ENCODE peak calls at places on chromosome 9, in four cellular contexts. Y, M, V and H are unnamed samples. For H3K27me3, the result is how much of the 10 kb centered on the place peaks cover.

GRCh38 chr9:100440071-100440470 is 13.1 kb downstream of the MSANTD3 start:
- DNase-seq in Y (no peak), M (no peak), V (peak), H (no peak)

GRCh38 chr9:113350338-113350672 is 964 bp downstream of the BSPRY start:
- DNase-seq in Y (peak), M (no peak), V (no peak), H (no peak)

GRCh38 chr9:15243086-15243485 is 63.9 kb downstream of the TTC39B start:
- DNase-seq in Y (no peak), M (no peak), V (peak), H (no peak)

GRCh38 chr9:88642333-88642732 is 107.4 kb downstream of the NXNL2 start:
- DNase-seq in Y (no peak), M (no peak), V (no peak), H (no peak)

GRCh38 chr9:107540167-107540566 is 50.6 kb upstream of the KLF4 start:
- DNase-seq in Y (no peak), M (no peak), V (peak), H (no peak)

GRCh38 chr9:72557549-72557948 is 36.1 kb downstream of the TMC1 start:
- DNase-seq in Y (peak), M (no peak), V (peak), H (no peak)

GRCh38 chr9:87065981-87066380 is 118.7 kb upstream of the GAS1 start:
- DNase-seq in Y (no peak), M (no peak), V (peak), H (no peak)

GRCh38 chr9:137666950-137667670 is 48.3 kb downstream of the EHMT1 start:
- DNase-seq in Y (peak), M (no peak), V (no peak), H (no peak)

GRCh38 chr9:134381671-134382505 is 55.6 kb downstream of the RXRA start:
- DNase-seq in Y (peak), M (peak), V (no peak), H (no peak)

GRCh38 chr9:34310205-34310604 is 18.9 kb downstream of the KIF24 start:
- DNase-seq in Y (no peak), M (no peak), V (no peak), H (no peak)

GRCh38 chr9:104843644-104844226 is 79.8 kb downstream of the NIPSNAP3B start:
- DNase-seq in Y (no peak), M (no peak), V (no peak), H (no peak)

GRCh38 chr9:100020121-100020780 is 78.5 kb downstream of the ERP44 start:
- DNase-seq in Y (no peak), M (no peak), V (peak), H (no peak)

GRCh38 chr9:33748633-33749304 is 46.6 kb upstream of the PRSS3 start:
- DNase-seq in Y (no peak), M (peak), V (no peak), H (peak)

GRCh38 chr9:93268551-93269314 is 84.8 kb downstream of the WNK2 start:
- DNase-seq in Y (peak), M (peak), V (no peak), H (peak)

GRCh38 chr9:100101608-100102007 is 2.6 kb downstream of the INVS start:
- DNase-seq in Y (no peak), M (no peak), V (no peak), H (no peak)

GRCh38 chr9:27572918-27573698 is at the start of gene C9orf72:
- DNase-seq in Y (peak), M (no peak), V (peak), H (peak)

GRCh38 chr9:131618071-131618479 is 72.8 kb downstream of the PRRT1B start:
- DNase-seq in Y (no peak), M (no peak), V (no peak), H (no peak)

GRCh38 chr9:5493597-5494511 is 16.5 kb upstream of the PDCD1LG2 start:
- DNase-seq in Y (peak), M (no peak), V (peak), H (no peak)

GRCh38 chr9:109549386-109549785 is 51.3 kb upstream of the PTPN3 start:
- DNase-seq in Y (no peak), M (no peak), V (peak), H (no peak)

GRCh38 chr9:84397822-84398221 is 57.3 kb upstream of the SLC28A3 start:
- DNase-seq in Y (no peak), M (no peak), V (peak), H (no peak)

GRCh38 chr9:124480621-124480981 is 26.6 kb downstream of the NR5A1 start:
- DNase-seq in Y (no peak), M (no peak), V (peak), H (peak)

GRCh38 chr9:120866651-120867050 is 10.3 kb downstream of the PHF19 start:
- DNase-seq in Y (no peak), M (no peak), V (no peak), H (no peak)

GRCh38 chr9:120869360-120869687 is 7.7 kb downstream of the PHF19 start:
- DNase-seq in Y (no peak), M (no peak), V (no peak), H (no peak)

GRCh38 chr9:120868339-120868675 is 8.7 kb downstream of the PHF19 start:
- DNase-seq in Y (no peak), M (no peak), V (peak), H (no peak)

GRCh38 chr9:120868676-120869359 is 8.2 kb downstream of the PHF19 start:
- DNase-seq in Y (peak), M (peak), V (peak), H (no peak)

DNA sequence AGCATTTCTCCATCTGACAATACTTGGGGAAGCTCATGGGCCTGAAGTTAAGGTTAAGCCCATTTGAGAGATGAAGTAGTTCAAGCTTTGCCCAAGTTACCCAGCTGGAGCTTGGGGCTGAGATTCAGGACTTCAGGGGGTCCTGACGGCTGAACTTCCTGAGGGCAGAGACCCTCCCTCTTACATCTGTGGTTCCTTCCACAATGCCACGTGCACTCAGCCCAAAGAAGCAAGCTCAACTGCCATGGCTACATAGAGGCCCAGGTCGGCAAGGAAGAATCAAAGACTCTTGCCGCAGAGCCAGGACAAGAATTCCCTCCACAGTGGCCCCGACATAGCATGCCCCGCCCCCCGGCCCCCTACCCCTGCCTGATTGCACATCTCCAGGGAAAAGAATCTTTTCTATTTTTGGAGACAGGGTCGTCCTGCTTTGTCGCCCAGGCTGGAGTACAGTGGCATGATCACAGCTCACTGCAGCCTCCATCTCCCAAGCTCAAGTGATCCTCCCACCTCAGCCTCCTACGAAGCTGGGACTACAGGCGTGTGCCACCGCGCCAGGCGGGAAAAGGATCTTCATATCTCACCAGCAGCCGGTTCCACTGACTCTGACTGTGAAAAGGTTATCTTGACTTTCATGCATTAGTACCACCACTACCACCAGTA is 9.2 kb downstream of the PHF19 start:
- DNase-seq in Y (no peak), M (no peak), V (no peak), H (no peak)
- H3K4me3 ChIP-seq in Y (no peak), M (peak), V (peak), H (no peak)

DNA sequence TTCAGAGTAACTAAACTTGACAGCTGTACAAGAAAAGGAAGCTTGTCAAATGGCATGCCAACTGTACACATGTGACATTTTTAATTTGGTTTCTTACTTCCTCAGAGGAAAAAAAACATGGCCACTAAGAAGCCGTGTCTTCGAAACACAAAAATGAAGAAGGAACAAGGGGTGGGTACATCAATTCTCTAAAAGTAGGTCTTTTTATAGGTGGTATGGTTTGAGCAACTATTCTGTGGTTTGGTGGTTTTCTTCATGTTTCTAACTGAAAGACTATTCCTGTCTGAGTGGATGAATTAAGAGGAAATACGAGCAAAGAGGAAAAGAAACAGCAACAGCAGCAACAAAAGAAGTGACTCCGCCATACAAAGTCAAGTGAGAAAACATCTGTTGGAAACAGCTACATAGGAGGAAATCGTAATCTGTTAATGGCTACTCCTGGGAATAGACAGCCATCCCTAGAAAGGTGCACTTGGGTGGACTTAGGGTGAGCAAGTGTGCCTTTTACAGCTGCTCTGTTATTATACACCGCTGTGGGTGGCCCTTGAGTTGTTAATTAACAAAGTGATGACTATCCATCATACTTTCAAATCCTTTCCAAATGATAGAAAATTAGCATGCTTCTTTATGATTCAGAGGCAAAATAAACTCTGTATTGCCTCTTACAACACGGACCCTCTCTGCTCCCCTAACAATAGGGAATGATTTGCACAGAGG is 575.8 kb downstream of the TLE1 start:
- DNase-seq in Y (no peak), M (no peak), V (no peak), H (peak)
- H3K27ac ChIP-seq in Y (no peak), M (no peak), V (no peak), H (peak)

GRCh38 chr9:123283455-123283854 is 15.1 kb upstream of the STRBP start:
- DNase-seq in Y (no peak), M (no peak), V (no peak), H (no peak)
- H3K27me3 ChIP-seq in Y (under half), M (under half), V (under half), H (under half)

DNA sequence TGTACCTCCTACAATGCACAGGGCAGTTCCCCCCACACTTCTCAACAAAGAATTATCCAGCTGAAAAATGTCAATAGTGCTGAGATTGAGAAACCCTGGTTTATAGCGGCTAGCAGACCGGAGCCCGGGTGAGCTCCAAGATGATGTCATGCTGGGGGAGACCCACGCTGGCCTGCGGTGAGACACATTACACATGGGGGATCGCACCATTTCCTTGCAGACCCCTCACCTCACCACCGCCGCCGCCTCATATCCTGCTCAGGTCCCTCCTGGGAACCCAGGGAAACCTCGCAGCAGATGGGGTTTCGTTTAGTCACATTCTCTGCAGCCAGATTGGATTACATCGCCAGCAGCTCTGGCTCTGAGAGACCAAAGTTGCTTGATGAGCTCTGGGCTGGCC is 14.7 kb upstream of the TNC start:
- DNase-seq in Y (no peak), M (no peak), V (no peak), H (no peak)
- H3K4me3 ChIP-seq in Y (no peak), M (no peak), V (no peak), H (no peak)